ENCODE peak calls at places on chromosomes 4 and X, in six cellular contexts. Y is neuronal stem cell; E is NCI-H1417 treated with DMSO at 0.1 percent for 48 hours; C is central memory CD4-positive, alpha-beta T cell; Z is GM19239; Q is posterior cingulate gyrus. I is an unnamed sample.

GRCh38 chr4:175394213-175394612 is 417.9 kb downstream of the GPM6A start:
- DNase-seq in Z (no peak), E (no peak), Q (no peak), Y (no peak), C (no peak), I (no peak)

GRCh38 chr4:16205298-16206164 is 20.7 kb downstream of the TAPT1 start:
- DNase-seq in Z (peak; percentile 33), E (no peak), C (peak; percentile 17), Q (no peak), Y (no peak), I (peak; percentile 41)

GRCh38 chr4:77179512-77179911 is 22.5 kb downstream of the CCNG2 start:
- DNase-seq in C (no peak), Y (no peak), Z (no peak), Q (no peak), E (no peak), I (no peak)

GRCh38 chr4:10998826-10999225 is 314.3 kb upstream of the CLNK start:
- DNase-seq in C (no peak), Q (no peak), Y (no peak), E (no peak), Z (no peak), I (no peak)

GRCh38 chrX:17546356-17546755 is 171.4 kb downstream of the NHS start:
- DNase-seq in Z (no peak), E (no peak), C (no peak), Q (no peak), Y (no peak), I (no peak)

GRCh38 chrX:104659037-104659744 is 93.2 kb downstream of the IL1RAPL2 start:
- DNase-seq in Z (no peak), Q (no peak), E (no peak), Y (no peak), C (no peak), I (no peak)

GRCh38 chrX:126238220-126238619 is 72.1 kb upstream of the DCAF12L2 start:
- DNase-seq in E (no peak), Q (no peak), Z (no peak), C (no peak), Y (no peak), I (no peak)

GRCh38 chr4:41222259-41222658 is 7.9 kb upstream of the APBB2 start:
- DNase-seq in Q (no peak), C (no peak), Y (no peak), E (no peak), Z (no peak), I (no peak)

GRCh38 chr4:53127365-53127764 is 238.5 kb downstream of the SCFD2 start:
- DNase-seq in Q (no peak), Z (no peak), Y (no peak), E (no peak), C (no peak), I (no peak)

GRCh38 chrX:17788439-17788838 is 51.1 kb downstream of the SCML1 start:
- DNase-seq in Z (peak; percentile 31), Q (peak; percentile 47), E (no peak), C (peak; percentile 19), Y (peak; percentile 9), I (peak; percentile 71)

GRCh38 chrX:41300758-41301437 is 33.1 kb upstream of the DDX3X start:
- DNase-seq in Z (no peak), C (no peak), Y (no peak), Q (no peak), E (no peak), I (peak; percentile 8)

GRCh38 chr4:56817840-56818491 is 3.5 kb downstream of the SPINK2 start:
- DNase-seq in Z (peak; percentile 40), C (peak; percentile 24), Q (no peak), Y (no peak), E (no peak), I (no peak)

GRCh38 chr4:656651-657337 is 17.3 kb downstream of the ATP5ME start:
- DNase-seq in Z (no peak), Y (no peak), C (no peak), Q (no peak), E (no peak), I (no peak)

GRCh38 chr4:143241892-143242291 is 57.2 kb downstream of the USP38 start:
- DNase-seq in Y (no peak), Q (no peak), E (no peak), C (no peak), Z (no peak), I (no peak)

GRCh38 chr4:37762294-37763163 is 64.0 kb upstream of the PGM2 start:
- DNase-seq in Y (no peak), Q (no peak), E (no peak), Z (no peak), C (no peak), I (no peak)

I was measured in GM03348.